ENCODE peak calls at places on chromosomes 11 and 22, in five cellular contexts. X, H, S, M and F are unnamed samples.

GRCh38 chr11:116294630-116295029 is 478.2 kb downstream of the BUD13 start:
- DNase-seq in X (no peak), S (no peak), M (no peak), H (no peak), F (no peak)

GRCh38 chr22:48507171-48507570 is 1320.5 kb downstream of the BRD1 start:
- DNase-seq in H (no peak), M (no peak), X (no peak), S (no peak), F (no peak)

GRCh38 chr11:68295940-68296339 is 16.5 kb upstream of the LRP5 start:
- DNase-seq in X (no peak), M (no peak), H (no peak), S (no peak), F (no peak)

GRCh38 chr11:44732564-44732963 is 5.8 kb downstream of the TSPAN18 start:
- DNase-seq in S (no peak), M (no peak), H (no peak), X (no peak), F (no peak)

GRCh38 chr22:40325315-40325714 is 21.0 kb upstream of the ADSL start:
- DNase-seq in S (peak), X (no peak), M (no peak), H (peak), F (no peak)

GRCh38 chr22:46561435-46561905 is 24.1 kb upstream of the CELSR1 start:
- DNase-seq in H (no peak), M (no peak), S (no peak), X (peak), F (no peak)

GRCh38 chr22:50329236-50329635 is 2.4 kb upstream of the DENND6B start:
- DNase-seq in M (no peak), X (no peak), H (no peak), S (no peak), F (no peak)

GRCh38 chr11:126914166-126914565 is 86.4 kb downstream of the KIRREL3 start:
- DNase-seq in M (no peak), H (no peak), X (no peak), S (no peak), F (no peak)

GRCh38 chr11:100739636-100740035 is 52.5 kb downstream of the ARHGAP42 start:
- DNase-seq in M (no peak), X (no peak), S (no peak), H (no peak), F (no peak)

GRCh38 chr11:74694536-74694935 is 36.7 kb downstream of the CHRDL2 start:
- DNase-seq in M (no peak), H (no peak), S (no peak), X (no peak), F (no peak)

GRCh38 chr22:46446799-46447198 is 90.6 kb downstream of the CELSR1 start:
- DNase-seq in S (no peak), M (no peak), X (no peak), H (no peak), F (peak)

GRCh38 chr22:42856179-42856864 is 751 bp downstream of the ARFGAP3 start:
- DNase-seq in X (peak), H (peak), S (peak), M (peak), F (no peak)

GRCh38 chr22:31173386-31174145 is 13.6 kb downstream of the RNF185 start:
- DNase-seq in M (no peak), S (no peak), X (no peak), H (no peak), F (no peak)

GRCh38 chr22:23159287-23159622 is 14.0 kb downstream of the RAB36 start:
- DNase-seq in H (no peak), M (no peak), X (no peak), S (no peak), F (no peak)

GRCh38 chr11:47863189-47863892 is 15.2 kb upstream of the NUP160 start:
- DNase-seq in S (no peak), H (no peak), X (no peak), M (no peak), F (no peak)

GRCh38 chr22:46057762-46058420 is 80.9 kb upstream of the WNT7B start:
- DNase-seq in X (peak), S (no peak), H (peak), M (no peak), F (no peak)

GRCh38 chr11:104705475-104706195 is 192.6 kb downstream of the CASP12 start:
- DNase-seq in H (peak), S (peak), X (no peak), M (no peak), F (no peak)

GRCh38 chr22:49257551-49257951 is 570.1 kb downstream of the BRD1 start:
- DNase-seq in S (no peak), H (no peak), M (no peak), X (peak), F (no peak)

GRCh38 chr11:69658606-69659450 is 16.3 kb downstream of the LTO1 start:
- DNase-seq in H (peak), M (no peak), S (no peak), X (peak), F (no peak)

GRCh38 chr22:30610299-30610698 is 3.3 kb downstream of the TCN2 start:
- DNase-seq in M (no peak), S (no peak), X (no peak), H (no peak), F (no peak)

GRCh38 chr22:32469799-32470212 is 4.8 kb upstream of the FBXO7 start:
- DNase-seq in X (no peak), S (no peak), H (no peak), M (peak), F (no peak)

GRCh38 chr11:47716692-47717091 is 1.5 kb upstream of the AGBL2 start:
- DNase-seq in S (no peak), X (no peak), M (no peak), H (no peak), F (no peak)

GRCh38 chr11:116686891-116687290 is 85.9 kb downstream of the BUD13 start:
- DNase-seq in H (no peak), M (no peak), X (no peak), S (no peak), F (no peak)

GRCh38 chr11:69546735-69547370 is 65.4 kb downstream of the LINC01488 start:
- DNase-seq in S (no peak), H (no peak), X (no peak), M (no peak), F (no peak)

GRCh38 chr11:1883342-1884122 is 8.2 kb downstream of the PRR33 start:
- DNase-seq in H (peak), X (no peak), S (no peak), M (no peak), F (no peak)

GRCh38 chr11:67262731-67263675 is 3.3 kb upstream of the GRK2 start:
- DNase-seq in M (peak), H (peak), S (peak), X (peak), F (peak)

GRCh38 chr11:3006505-3007260 is 14.6 kb upstream of the NAP1L4 start:
- DNase-seq in S (peak), H (peak), X (no peak), M (no peak), F (no peak)

GRCh38 chr22:25383892-25384291 is 164.5 kb downstream of the CRYBB2 start:
- DNase-seq in S (no peak), X (no peak), M (no peak), H (no peak), F (no peak)

GRCh38 chr11:134278356-134278755 is 2.2 kb downstream of the GLB1L3 start:
- DNase-seq in S (no peak), M (no peak), H (no peak), X (no peak), F (no peak)

GRCh38 chr11:10379022-10379421 is 74.1 kb downstream of the ADM start:
- DNase-seq in H (no peak), M (no peak), X (no peak), S (no peak), F (no peak)

GRCh38 chr22:25759825-25760231 is 17.8 kb downstream of the MYO18B start:
- DNase-seq in M (no peak), H (no peak), S (no peak), X (no peak), F (no peak)

GRCh38 chr11:111911563-111912401 is at the start of gene CRYAB:
- DNase-seq in H (no peak), X (peak), M (peak), S (no peak), F (no peak)

GRCh38 chr11:15258433-15259350 is 144.0 kb downstream of the INSC start:
- DNase-seq in S (no peak), X (no peak), M (no peak), H (no peak), F (no peak)

GRCh38 chr11:2886191-2886894 is 768 bp upstream of the CDKN1C start:
- DNase-seq in S (no peak), X (peak), H (no peak), M (no peak), F (no peak)

GRCh38 chr22:49545606-49546005 is 282.1 kb downstream of the BRD1 start:
- DNase-seq in X (peak), M (no peak), H (peak), S (no peak), F (no peak)

GRCh38 chr11:8290122-8290810 is 26.6 kb upstream of the LMO1 start:
- DNase-seq in X (peak), S (no peak), M (no peak), H (no peak), F (no peak)

GRCh38 chr11:76782526-76783293 is 446 bp upstream of the TSKU start:
- DNase-seq in H (no peak), X (peak), M (peak), S (no peak), F (peak)

GRCh38 chr11:19185036-19185435 is 16.7 kb downstream of the CSRP3 start:
- DNase-seq in H (no peak), M (no peak), X (no peak), S (no peak), F (no peak)